ENCODE peak calls at places on chromosomes 7 and 10, in six cellular contexts. One of them, this sample, is unnamed. For H3K27me3, the result is how much of the 10 kb centered on the place peaks cover.

GRCh38 chr7:64885520-64886240 is 17.4 kb upstream of the ZNF273 start:
- DNase-seq in GM12878: no peak
- DNase-seq in cardiac muscle cell: no peak
- DNase-seq in HL-60: no peak
- DNase-seq in heart right ventricle: no peak
- DNase-seq in HCT116: no peak
- DNase-seq in this sample: no peak

GRCh38 chr10:10613654-10614244 is 403.9 kb upstream of the CELF2 start:
- DNase-seq in HL-60: no peak
- DNase-seq in HCT116: no peak
- DNase-seq in heart right ventricle: no peak
- DNase-seq in cardiac muscle cell: no peak
- DNase-seq in GM12878: no peak
- DNase-seq in this sample: no peak

GRCh38 chr7:36279251-36279925 is 110.3 kb upstream of the ANLN start:
- DNase-seq in cardiac muscle cell: no peak
- DNase-seq in HL-60: no peak
- DNase-seq in heart right ventricle: no peak
- DNase-seq in GM12878: no peak
- DNase-seq in HCT116: no peak
- DNase-seq in this sample: peak

GRCh38 chr7:45202618-45203017 is 45.0 kb downstream of the RAMP3 start:
- DNase-seq in HCT116: no peak
- DNase-seq in cardiac muscle cell: no peak
- DNase-seq in GM12878: no peak
- DNase-seq in HL-60: no peak
- DNase-seq in heart right ventricle: no peak
- DNase-seq in this sample: no peak

GRCh38 chr7:27245798-27246691 is 3.4 kb downstream of the EVX1 start:
- DNase-seq in HL-60: no peak
- DNase-seq in GM12878: no peak
- DNase-seq in heart right ventricle: no peak
- DNase-seq in HCT116: no peak
- DNase-seq in cardiac muscle cell: no peak
- DNase-seq in this sample: no peak

GRCh38 chr10:31143331-31143935 is 111.8 kb upstream of the ZNF438 start:
- DNase-seq in HCT116: no peak
- DNase-seq in cardiac muscle cell: no peak
- DNase-seq in heart right ventricle: no peak
- DNase-seq in HL-60: no peak
- DNase-seq in GM12878: no peak
- DNase-seq in this sample: no peak

GRCh38 chr10:49189422-49189821 is 1.2 kb upstream of the TMEM273 start:
- DNase-seq in cardiac muscle cell: no peak
- DNase-seq in HL-60: no peak
- DNase-seq in heart right ventricle: no peak
- DNase-seq in GM12878: no peak
- DNase-seq in HCT116: no peak
- DNase-seq in this sample: no peak

GRCh38 chr10:28624351-28624750 is 53.0 kb upstream of the BAMBI start:
- DNase-seq in heart right ventricle: no peak
- DNase-seq in HCT116: no peak
- DNase-seq in GM12878: no peak
- DNase-seq in HL-60: no peak
- DNase-seq in cardiac muscle cell: no peak
- DNase-seq in this sample: no peak

GRCh38 chr10:32489158-32489557 is 43.2 kb downstream of the CCDC7 start:
- DNase-seq in HCT116: no peak
- DNase-seq in heart right ventricle: no peak
- DNase-seq in cardiac muscle cell: no peak
- DNase-seq in HL-60: no peak
- DNase-seq in GM12878: no peak
- DNase-seq in this sample: no peak

GRCh38 chr7:387132-388022 is 97.4 kb downstream of the FOXL3 start:
- DNase-seq in GM12878: no peak
- DNase-seq in cardiac muscle cell: no peak
- DNase-seq in HCT116: no peak
- DNase-seq in HL-60: no peak
- DNase-seq in heart right ventricle: no peak
- DNase-seq in this sample: no peak

GRCh38 chr10:73785721-73786511 is 510 bp downstream of the ZSWIM8 start:
- DNase-seq in HCT116: no peak
- DNase-seq in HL-60: peak
- DNase-seq in heart right ventricle: no peak
- DNase-seq in cardiac muscle cell: peak
- DNase-seq in GM12878: no peak
- DNase-seq in this sample: peak

GRCh38 chr10:116099031-116099430 is 174.0 kb downstream of the GFRA1 start:
- DNase-seq in heart right ventricle: no peak
- DNase-seq in HL-60: no peak
- DNase-seq in HCT116: no peak
- DNase-seq in cardiac muscle cell: no peak
- DNase-seq in GM12878: no peak
- DNase-seq in this sample: no peak

GRCh38 chr10:80359644-80360043 is 3.1 kb downstream of the DYDC2 start:
- DNase-seq in GM12878: no peak
- DNase-seq in cardiac muscle cell: no peak
- DNase-seq in HL-60: no peak
- DNase-seq in HCT116: no peak
- DNase-seq in heart right ventricle: no peak
- DNase-seq in this sample: no peak

GRCh38 chr10:12193193-12193592 is 2.5 kb downstream of the NUDT5 start:
- DNase-seq in heart right ventricle: no peak
- DNase-seq in GM12878: no peak
- DNase-seq in cardiac muscle cell: no peak
- DNase-seq in HCT116: no peak
- DNase-seq in HL-60: no peak
- DNase-seq in this sample: no peak

GRCh38 chr7:53900856-53901528 is 641.2 kb upstream of the VSTM2A start:
- DNase-seq in heart right ventricle: no peak
- DNase-seq in HL-60: no peak
- DNase-seq in GM12878: no peak
- DNase-seq in cardiac muscle cell: no peak
- DNase-seq in HCT116: no peak
- DNase-seq in this sample: no peak

GRCh38 chr10:78920011-78920410 is 148.8 kb upstream of the ZMIZ1 start:
- DNase-seq in GM12878: no peak
- DNase-seq in cardiac muscle cell: no peak
- DNase-seq in heart right ventricle: no peak
- DNase-seq in HL-60: no peak
- DNase-seq in HCT116: no peak
- DNase-seq in this sample: no peak

GRCh38 chr10:31709501-31709900 is 219.1 kb downstream of the ARHGAP12 start:
- DNase-seq in HCT116: no peak
- DNase-seq in heart right ventricle: no peak
- DNase-seq in HL-60: no peak
- DNase-seq in cardiac muscle cell: no peak
- DNase-seq in GM12878: no peak
- DNase-seq in this sample: no peak

GRCh38 chr10:127433951-127434350 is 115.2 kb upstream of the NPS start:
- DNase-seq in GM12878: no peak
- DNase-seq in HL-60: no peak
- DNase-seq in cardiac muscle cell: no peak
- DNase-seq in heart right ventricle: no peak
- DNase-seq in HCT116: no peak
- DNase-seq in this sample: no peak

DNA sequence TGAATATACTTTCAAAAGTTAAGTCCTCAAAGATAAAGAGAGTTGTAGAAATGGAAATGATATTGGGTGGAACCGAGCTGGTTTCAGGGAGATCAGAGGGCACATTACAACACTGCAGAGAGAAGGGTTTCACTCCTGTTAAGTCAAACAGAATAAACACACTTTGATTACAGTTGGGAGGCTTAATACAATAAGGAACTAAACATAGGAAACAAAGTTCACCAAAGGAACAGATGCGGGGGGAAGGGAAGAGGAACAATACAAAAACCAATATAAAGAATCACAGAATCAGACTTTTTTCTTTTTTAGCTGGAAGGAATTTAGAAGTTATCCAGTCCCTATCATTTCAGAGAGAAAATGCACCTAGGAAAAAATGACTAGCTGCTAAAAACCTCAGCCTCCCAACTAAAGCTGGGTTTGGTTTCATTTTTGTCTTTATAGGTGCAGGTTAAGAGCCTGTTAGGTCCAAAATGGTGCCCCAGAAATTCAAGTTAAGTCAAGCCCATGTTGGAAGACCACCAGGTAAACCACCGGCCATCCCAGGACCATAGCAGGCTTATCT is 81.9 kb downstream of the DNMBP start:
- DNase-seq in HL-60: no peak
- DNase-seq in GM12878: no peak
- DNase-seq in heart right ventricle: no peak
- DNase-seq in HCT116: no peak
- DNase-seq in cardiac muscle cell: no peak
- DNase-seq in this sample: no peak
- H3K4me3 ChIP-seq in HL-60: no peak
- H3K4me3 ChIP-seq in GM12878: no peak
- H3K4me3 ChIP-seq in heart right ventricle: no peak
- H3K4me3 ChIP-seq in HCT116: no peak
- H3K4me3 ChIP-seq in cardiac muscle cell: no peak
- H3K4me3 ChIP-seq in this sample: no peak

DNA sequence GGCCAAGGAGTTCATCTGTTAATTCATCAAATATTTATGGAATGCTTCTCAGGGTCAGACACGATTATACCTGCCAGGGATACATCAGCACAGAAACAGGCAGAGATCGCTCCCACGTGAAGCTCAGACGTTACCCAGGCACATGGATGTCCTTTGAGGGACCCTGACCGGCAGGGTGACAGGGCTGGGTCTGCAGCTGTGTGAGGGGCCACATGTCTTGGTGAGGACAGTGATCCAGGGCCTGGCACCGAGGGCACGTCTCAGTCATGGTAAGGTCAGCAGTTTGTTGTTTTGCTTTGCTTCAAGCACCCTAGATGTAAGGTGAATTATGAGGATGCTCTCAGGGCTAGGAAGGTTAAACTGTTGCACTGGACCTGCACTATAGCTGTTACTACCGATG is 227.9 kb downstream of the WDR37 start:
- DNase-seq in GM12878: no peak
- DNase-seq in heart right ventricle: no peak
- DNase-seq in HCT116: no peak
- DNase-seq in cardiac muscle cell: no peak
- DNase-seq in HL-60: no peak
- DNase-seq in this sample: no peak
- H3K27me3 ChIP-seq in GM12878: under half
- H3K27me3 ChIP-seq in heart right ventricle: under half
- H3K27me3 ChIP-seq in HCT116: under half
- H3K27me3 ChIP-seq in cardiac muscle cell: under half
- H3K27me3 ChIP-seq in HL-60: under half
- H3K27me3 ChIP-seq in this sample: under half

DNA sequence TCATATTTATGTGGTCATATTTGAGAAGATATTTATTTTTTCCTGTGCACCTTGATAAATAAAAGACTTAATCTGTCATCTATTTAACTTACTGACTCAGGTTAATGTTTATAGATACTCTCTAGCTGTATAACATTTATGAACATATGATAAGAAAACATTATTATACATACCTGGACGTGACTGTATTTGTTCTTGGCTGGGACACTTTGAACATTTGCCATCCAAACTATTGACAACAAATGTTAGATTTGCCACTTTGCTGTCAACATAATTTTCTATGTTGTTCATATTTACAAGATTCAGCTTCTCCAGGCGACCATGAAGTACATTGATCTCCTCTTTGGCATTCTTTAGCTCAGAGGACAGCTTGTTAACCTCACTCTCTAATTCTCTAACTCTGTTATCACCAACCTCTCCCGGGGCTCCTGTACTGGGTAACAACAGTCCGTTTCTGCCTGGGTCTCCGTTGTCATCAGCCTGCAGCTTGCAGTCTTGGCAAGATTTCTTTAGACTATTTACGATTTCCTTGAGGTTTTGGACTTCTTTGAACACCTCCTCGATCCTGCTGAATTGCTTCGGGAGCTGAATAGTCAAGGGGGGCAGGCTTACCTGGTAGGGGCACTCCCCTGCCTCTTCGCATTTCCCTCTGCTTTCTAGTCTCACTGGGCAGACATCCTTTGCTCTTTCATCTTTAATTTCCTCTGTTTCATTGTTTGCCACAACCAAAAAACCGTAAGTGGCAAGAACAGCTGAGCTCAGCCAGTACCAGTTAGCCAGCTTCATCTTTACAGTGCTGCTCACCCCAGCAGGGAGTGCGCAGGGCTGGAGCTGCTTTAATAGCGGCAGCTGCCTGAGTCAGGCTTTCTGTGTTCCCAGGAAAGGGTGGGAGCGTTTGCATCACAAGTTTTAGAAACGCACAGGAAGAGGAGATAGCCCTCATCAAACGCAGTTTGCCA is at the start of gene FGL2:
- DNase-seq in HCT116: no peak
- DNase-seq in heart right ventricle: peak
- DNase-seq in cardiac muscle cell: peak
- DNase-seq in HL-60: no peak
- DNase-seq in GM12878: no peak
- DNase-seq in this sample: no peak
- H3K4me3 ChIP-seq in HCT116: no peak
- H3K4me3 ChIP-seq in heart right ventricle: peak
- H3K4me3 ChIP-seq in cardiac muscle cell: peak
- H3K4me3 ChIP-seq in HL-60: peak
- H3K4me3 ChIP-seq in GM12878: peak
- H3K4me3 ChIP-seq in this sample: peak

DNA sequence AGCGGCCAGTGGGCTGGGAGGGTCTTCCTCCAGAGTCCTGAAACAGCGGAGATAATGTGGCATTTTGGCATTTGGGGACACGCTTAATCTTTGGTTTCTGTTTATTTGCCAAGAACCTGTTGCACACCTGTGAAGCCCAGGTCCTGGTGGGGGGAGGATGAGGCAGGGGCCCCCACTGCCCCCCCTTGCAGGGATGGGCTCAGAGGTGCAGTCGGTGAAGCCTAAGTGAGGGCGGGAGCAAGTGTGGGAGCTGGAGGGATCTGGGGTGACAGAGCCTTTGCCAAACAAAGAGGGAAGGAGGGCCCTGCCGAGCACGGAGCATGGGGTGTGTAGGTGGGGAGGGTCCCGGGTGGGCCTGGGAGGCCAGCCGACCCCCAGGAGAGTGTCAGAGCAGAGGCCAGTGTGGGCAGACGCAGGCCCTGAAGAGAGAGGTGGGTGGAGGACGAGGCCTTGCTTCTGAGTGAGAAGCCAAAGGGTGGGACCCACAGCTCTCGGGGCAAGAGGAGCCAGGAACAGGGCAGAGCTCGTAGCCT is 62.1 kb upstream of the ADGRA1 start:
- DNase-seq in GM12878: no peak
- DNase-seq in HL-60: no peak
- DNase-seq in HCT116: no peak
- DNase-seq in heart right ventricle: peak
- DNase-seq in cardiac muscle cell: no peak
- DNase-seq in this sample: no peak
- H3K27me3 ChIP-seq in GM12878: under half
- H3K27me3 ChIP-seq in HL-60: under half
- H3K27me3 ChIP-seq in HCT116: under half
- H3K27me3 ChIP-seq in heart right ventricle: under half
- H3K27me3 ChIP-seq in cardiac muscle cell: under half
- H3K27me3 ChIP-seq in this sample: under half

This sample was measured in GM06990.